ENCODE peak calls at places on chromosomes 11 and 22, in six cellular contexts. One of them, this sample, is unnamed. For H3K36me3, the result is how much of the 10 kb centered on the place peaks cover.

GRCh38 chr11:81569999-81570398 is 1163.7 kb downstream of the FAM181B start:
- DNase-seq in GM23248: no peak
- DNase-seq in right lobe of liver: no peak
- DNase-seq in OCI-LY7: no peak
- DNase-seq in IMR-90: no peak
- DNase-seq in adrenal gland: no peak
- DNase-seq in this sample: no peak

GRCh38 chr11:30125461-30125860 is 105.4 kb upstream of the FSHB start:
- DNase-seq in GM23248: peak
- DNase-seq in right lobe of liver: no peak
- DNase-seq in OCI-LY7: no peak
- DNase-seq in IMR-90: no peak
- DNase-seq in adrenal gland: no peak
- DNase-seq in this sample: no peak

GRCh38 chr11:130719516-130719915 is 196.8 kb downstream of the SNX19 start:
- DNase-seq in GM23248: peak
- DNase-seq in right lobe of liver: no peak
- DNase-seq in OCI-LY7: no peak
- DNase-seq in IMR-90: peak
- DNase-seq in adrenal gland: no peak
- DNase-seq in this sample: no peak

GRCh38 chr11:3106736-3107524 is 49.7 kb upstream of the CARS1 start:
- DNase-seq in GM23248: no peak
- DNase-seq in right lobe of liver: peak
- DNase-seq in OCI-LY7: no peak
- DNase-seq in IMR-90: no peak
- DNase-seq in adrenal gland: peak
- DNase-seq in this sample: no peak

GRCh38 chr11:75270896-75271415 is 30.4 kb downstream of the TPBGL start:
- DNase-seq in GM23248: peak
- DNase-seq in right lobe of liver: peak
- DNase-seq in OCI-LY7: peak
- DNase-seq in IMR-90: peak
- DNase-seq in adrenal gland: no peak
- DNase-seq in this sample: no peak

GRCh38 chr22:43118024-43118849 is 7.7 kb downstream of the BIK start:
- DNase-seq in GM23248: peak
- DNase-seq in right lobe of liver: no peak
- DNase-seq in OCI-LY7: peak
- DNase-seq in IMR-90: no peak
- DNase-seq in adrenal gland: no peak
- DNase-seq in this sample: no peak

GRCh38 chr11:75667268-75667830 is 1.5 kb downstream of the MAP6 start:
- DNase-seq in GM23248: peak
- DNase-seq in right lobe of liver: no peak
- DNase-seq in OCI-LY7: no peak
- DNase-seq in IMR-90: no peak
- DNase-seq in adrenal gland: peak
- DNase-seq in this sample: peak

GRCh38 chr11:74717211-74717997 is 13.8 kb downstream of the CHRDL2 start:
- DNase-seq in GM23248: no peak
- DNase-seq in right lobe of liver: no peak
- DNase-seq in OCI-LY7: no peak
- DNase-seq in IMR-90: no peak
- DNase-seq in adrenal gland: no peak
- DNase-seq in this sample: no peak

GRCh38 chr22:40348025-40348658 is 1.8 kb downstream of the ADSL start:
- DNase-seq in GM23248: peak
- DNase-seq in right lobe of liver: no peak
- DNase-seq in OCI-LY7: peak
- DNase-seq in IMR-90: peak
- DNase-seq in adrenal gland: peak
- DNase-seq in this sample: peak

GRCh38 chr22:35915477-35916013 is 113.1 kb downstream of the RBFOX2 start:
- DNase-seq in GM23248: peak
- DNase-seq in right lobe of liver: no peak
- DNase-seq in OCI-LY7: no peak
- DNase-seq in IMR-90: peak
- DNase-seq in adrenal gland: no peak
- DNase-seq in this sample: no peak

GRCh38 chr11:32081129-32081641 is 9.7 kb upstream of the RCN1 start:
- DNase-seq in GM23248: peak
- DNase-seq in right lobe of liver: no peak
- DNase-seq in OCI-LY7: no peak
- DNase-seq in IMR-90: peak
- DNase-seq in adrenal gland: no peak
- DNase-seq in this sample: no peak

GRCh38 chr11:73795925-73796632 is 8.4 kb downstream of the MRPL48 start:
- DNase-seq in GM23248: no peak
- DNase-seq in right lobe of liver: no peak
- DNase-seq in OCI-LY7: no peak
- DNase-seq in IMR-90: no peak
- DNase-seq in adrenal gland: no peak
- DNase-seq in this sample: no peak

GRCh38 chr11:96213500-96213899 is 129.5 kb downstream of the MAML2 start:
- DNase-seq in GM23248: peak
- DNase-seq in right lobe of liver: no peak
- DNase-seq in OCI-LY7: no peak
- DNase-seq in IMR-90: peak
- DNase-seq in adrenal gland: no peak
- DNase-seq in this sample: no peak

GRCh38 chr11:110113507-110113906 is 20.3 kb downstream of the ZC3H12C start:
- DNase-seq in GM23248: no peak
- DNase-seq in right lobe of liver: no peak
- DNase-seq in OCI-LY7: no peak
- DNase-seq in IMR-90: no peak
- DNase-seq in adrenal gland: no peak
- DNase-seq in this sample: no peak

GRCh38 chr22:39292002-39292401 is 27.4 kb downstream of the RPL3 start:
- DNase-seq in GM23248: peak
- DNase-seq in right lobe of liver: no peak
- DNase-seq in OCI-LY7: no peak
- DNase-seq in IMR-90: no peak
- DNase-seq in adrenal gland: no peak
- DNase-seq in this sample: peak

GRCh38 chr11:121899534-121899933 is 216.5 kb downstream of the BLID start:
- DNase-seq in GM23248: no peak
- DNase-seq in right lobe of liver: no peak
- DNase-seq in OCI-LY7: no peak
- DNase-seq in IMR-90: no peak
- DNase-seq in adrenal gland: no peak
- DNase-seq in this sample: no peak

DNA sequence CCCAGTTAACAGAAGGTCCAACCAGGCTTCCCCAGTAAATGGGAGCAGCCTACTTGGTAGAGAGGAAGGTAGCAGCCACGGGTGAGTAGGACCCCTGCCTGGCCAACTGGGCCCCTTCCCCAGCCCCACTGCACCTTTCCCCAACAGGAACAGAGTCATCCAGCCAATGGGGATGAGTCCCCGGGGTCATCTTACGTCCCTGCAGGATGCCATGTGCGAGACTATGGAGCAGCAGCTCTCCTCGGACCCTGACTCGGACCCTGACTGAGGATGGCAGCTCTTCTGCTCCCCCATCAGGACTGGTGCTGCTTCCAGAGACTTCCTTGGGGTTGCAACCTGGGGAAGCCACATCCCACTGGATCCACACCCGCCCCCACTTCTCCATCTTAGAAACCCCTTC is 6.6 kb downstream of the RIC8A start:
- DNase-seq in GM23248: no peak
- DNase-seq in right lobe of liver: peak
- DNase-seq in OCI-LY7: no peak
- DNase-seq in IMR-90: no peak
- DNase-seq in adrenal gland: no peak
- DNase-seq in this sample: no peak
- H3K36me3 ChIP-seq in GM23248: half or more
- H3K36me3 ChIP-seq in right lobe of liver: under half
- H3K36me3 ChIP-seq in OCI-LY7: half or more
- H3K36me3 ChIP-seq in IMR-90: half or more
- H3K36me3 ChIP-seq in adrenal gland: under half
- H3K36me3 ChIP-seq in this sample: under half

GRCh38 chr22:37410174-37411055 is 16.9 kb downstream of the ELFN2 start:
- DNase-seq in GM23248: no peak
- DNase-seq in right lobe of liver: no peak
- DNase-seq in OCI-LY7: no peak
- DNase-seq in IMR-90: no peak
- DNase-seq in adrenal gland: no peak
- DNase-seq in this sample: no peak

GRCh38 chr22:37409031-37409430 is 18.2 kb downstream of the ELFN2 start:
- DNase-seq in GM23248: no peak
- DNase-seq in right lobe of liver: no peak
- DNase-seq in OCI-LY7: no peak
- DNase-seq in IMR-90: no peak
- DNase-seq in adrenal gland: no peak
- DNase-seq in this sample: no peak

GRCh38 chr22:37411655-37412054 is 15.6 kb downstream of the ELFN2 start:
- DNase-seq in GM23248: no peak
- DNase-seq in right lobe of liver: no peak
- DNase-seq in OCI-LY7: no peak
- DNase-seq in IMR-90: no peak
- DNase-seq in adrenal gland: no peak
- DNase-seq in this sample: no peak

GRCh38 chr22:37406836-37407235 is 20.4 kb downstream of the ELFN2 start:
- DNase-seq in GM23248: no peak
- DNase-seq in right lobe of liver: peak
- DNase-seq in OCI-LY7: no peak
- DNase-seq in IMR-90: no peak
- DNase-seq in adrenal gland: no peak
- DNase-seq in this sample: peak

DNA sequence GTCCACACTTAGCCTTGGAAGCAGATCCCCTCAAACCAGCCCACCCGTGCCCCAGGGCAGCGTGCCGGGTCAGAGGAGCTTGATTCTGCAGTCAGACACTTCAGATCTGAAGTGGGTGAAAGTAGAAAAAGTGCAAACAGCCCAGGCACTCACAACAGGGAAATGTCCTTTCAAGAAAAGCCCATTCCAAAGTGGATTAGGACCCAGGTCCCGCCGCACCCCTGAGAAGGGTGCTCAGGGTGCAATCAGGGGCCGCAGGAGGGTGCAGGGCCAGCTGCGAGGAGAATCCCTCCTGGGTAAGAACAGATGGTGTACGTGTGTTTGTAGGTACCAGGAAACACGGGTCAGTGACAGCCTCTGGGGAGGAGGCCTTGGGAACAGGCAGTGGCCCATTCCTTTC is 17.7 kb downstream of the ELFN2 start:
- DNase-seq in GM23248: no peak
- DNase-seq in right lobe of liver: no peak
- DNase-seq in OCI-LY7: peak
- DNase-seq in IMR-90: no peak
- DNase-seq in adrenal gland: no peak
- DNase-seq in this sample: no peak
- H3K4me3 ChIP-seq in GM23248: no peak
- H3K4me3 ChIP-seq in right lobe of liver: no peak
- H3K4me3 ChIP-seq in OCI-LY7: no peak
- H3K4me3 ChIP-seq in IMR-90: no peak
- H3K4me3 ChIP-seq in adrenal gland: no peak
- H3K4me3 ChIP-seq in this sample: no peak

DNA sequence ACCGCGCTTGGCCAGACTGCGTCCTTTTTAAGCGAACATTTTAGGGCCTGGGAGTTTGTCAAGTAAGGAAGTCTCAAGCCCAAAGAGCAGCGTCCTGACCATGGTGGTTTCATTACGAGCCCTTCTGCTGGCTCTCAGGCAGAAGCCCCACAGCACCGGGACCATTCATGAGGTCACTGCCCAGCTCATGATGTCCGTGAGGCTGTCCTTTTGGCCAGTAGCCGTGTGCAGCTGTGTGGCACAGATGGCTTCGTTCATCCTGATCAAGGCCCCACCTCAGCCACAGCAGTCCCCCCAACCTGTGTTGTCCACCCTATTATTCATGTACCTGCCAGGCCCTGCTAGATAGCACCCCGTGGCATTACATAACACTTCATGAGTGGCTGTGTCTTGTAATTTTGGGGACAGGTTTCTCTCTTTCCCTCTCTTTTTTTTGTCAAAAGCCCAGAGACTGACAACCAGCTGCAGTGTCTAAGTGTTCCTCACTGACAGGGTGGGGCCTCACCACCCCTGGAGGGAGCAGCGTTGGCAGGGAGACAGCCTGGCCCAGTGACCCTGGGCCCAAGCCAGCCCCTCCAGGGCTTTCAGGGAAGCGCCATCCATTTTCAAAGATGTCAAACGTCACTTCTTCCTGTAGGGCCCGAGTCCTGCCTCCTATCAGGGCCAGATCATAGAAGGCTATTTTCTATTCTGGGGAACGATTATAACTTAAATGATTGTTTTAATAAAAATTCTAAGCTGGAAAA is 21.8 kb upstream of the CABP7 start:
- DNase-seq in GM23248: no peak
- DNase-seq in right lobe of liver: no peak
- DNase-seq in OCI-LY7: no peak
- DNase-seq in IMR-90: no peak
- DNase-seq in adrenal gland: peak
- DNase-seq in this sample: no peak
- H3K36me3 ChIP-seq in GM23248: under half
- H3K36me3 ChIP-seq in right lobe of liver: under half
- H3K36me3 ChIP-seq in OCI-LY7: under half
- H3K36me3 ChIP-seq in IMR-90: under half
- H3K36me3 ChIP-seq in adrenal gland: under half
- H3K36me3 ChIP-seq in this sample: under half

GRCh38 chr11:111604392-111605009 is 2.3 kb downstream of the SIK2 start:
- DNase-seq in GM23248: peak
- DNase-seq in right lobe of liver: no peak
- DNase-seq in OCI-LY7: peak
- DNase-seq in IMR-90: peak
- DNase-seq in adrenal gland: no peak
- DNase-seq in this sample: no peak
- H3K4me3 ChIP-seq in GM23248: peak
- H3K4me3 ChIP-seq in right lobe of liver: peak
- H3K4me3 ChIP-seq in OCI-LY7: peak
- H3K4me3 ChIP-seq in IMR-90: peak
- H3K4me3 ChIP-seq in adrenal gland: peak
- H3K4me3 ChIP-seq in this sample: no peak

DNA sequence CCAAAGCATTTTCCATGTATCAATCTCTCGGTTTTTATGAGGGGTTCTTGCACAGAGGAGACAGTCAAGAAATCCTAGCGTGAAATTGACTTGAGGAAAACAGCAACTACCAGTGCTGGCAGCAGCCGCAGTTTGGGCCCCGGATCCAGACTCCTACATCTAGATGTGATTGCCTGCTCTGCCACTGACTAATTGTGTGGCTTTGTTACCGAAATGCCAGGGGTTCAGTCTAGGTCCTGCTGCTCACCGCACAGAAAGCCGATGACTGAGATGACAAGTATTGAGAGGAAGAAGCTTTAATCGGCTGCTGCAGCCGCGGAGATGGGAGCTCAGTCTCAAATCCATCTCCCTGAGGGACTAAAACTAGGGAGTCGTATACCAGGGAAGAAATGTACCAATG is 8.2 kb upstream of the GLB1L3 start:
- DNase-seq in GM23248: no peak
- DNase-seq in right lobe of liver: no peak
- DNase-seq in OCI-LY7: no peak
- DNase-seq in IMR-90: no peak
- DNase-seq in adrenal gland: no peak
- DNase-seq in this sample: no peak
- H3K36me3 ChIP-seq in GM23248: under half
- H3K36me3 ChIP-seq in right lobe of liver: under half
- H3K36me3 ChIP-seq in OCI-LY7: under half
- H3K36me3 ChIP-seq in IMR-90: under half
- H3K36me3 ChIP-seq in adrenal gland: under half
- H3K36me3 ChIP-seq in this sample: under half

GRCh38 chr11:4186464-4187054 is 92.0 kb downstream of the RRM1 start:
- DNase-seq in GM23248: no peak
- DNase-seq in right lobe of liver: no peak
- DNase-seq in OCI-LY7: no peak
- DNase-seq in IMR-90: no peak
- DNase-seq in adrenal gland: no peak
- DNase-seq in this sample: no peak
- H3K4me3 ChIP-seq in GM23248: peak
- H3K4me3 ChIP-seq in right lobe of liver: no peak
- H3K4me3 ChIP-seq in OCI-LY7: peak
- H3K4me3 ChIP-seq in IMR-90: no peak
- H3K4me3 ChIP-seq in adrenal gland: peak
- H3K4me3 ChIP-seq in this sample: no peak